ENCODE peak calls at places on chromosomes 1 and 21, in ten cellular contexts. One of them, this sample, is unnamed.

GRCh38 chr1:24996983-24997893 is 67.2 kb upstream of the RUNX3 start:
- DNase-seq in NCI-H1105 treated with DMSO at 0.1 percent for 48 hours: no peak
- DNase-seq in cardiac fibroblast: no peak
- DNase-seq in nephron progenitor cell: no peak
- DNase-seq in Jurkat, Clone E6-1: peak; percentile 98
- DNase-seq in NCI-H69: no peak
- DNase-seq in EH: no peak
- DNase-seq in ELF-1: no peak
- DNase-seq in iris pigment epithelial cell: no peak
- DNase-seq in stimulated activated CD8-positive, alpha-beta memory T cell treated with anti-CD3 and anti-CD28 coated beads, Interleukin-2, amount 100 ng/mL, for 1 hour: peak; percentile 32
- DNase-seq in this sample: no peak

GRCh38 chr1:112509660-112510178 is 954 bp downstream of the WNT2B start:
- DNase-seq in NCI-H1105 treated with DMSO at 0.1 percent for 48 hours: no peak
- DNase-seq in cardiac fibroblast: no peak
- DNase-seq in nephron progenitor cell: no peak
- DNase-seq in Jurkat, Clone E6-1: no peak
- DNase-seq in NCI-H69: no peak
- DNase-seq in EH: no peak
- DNase-seq in ELF-1: no peak
- DNase-seq in iris pigment epithelial cell: no peak
- DNase-seq in stimulated activated CD8-positive, alpha-beta memory T cell treated with anti-CD3 and anti-CD28 coated beads, Interleukin-2, amount 100 ng/mL, for 1 hour: no peak
- DNase-seq in this sample: no peak

GRCh38 chr1:6509603-6510291 is 18.3 kb upstream of the PLEKHG5 start:
- DNase-seq in NCI-H1105 treated with DMSO at 0.1 percent for 48 hours: no peak
- DNase-seq in cardiac fibroblast: no peak
- DNase-seq in nephron progenitor cell: no peak
- DNase-seq in Jurkat, Clone E6-1: no peak
- DNase-seq in NCI-H69: no peak
- DNase-seq in EH: no peak
- DNase-seq in ELF-1: no peak
- DNase-seq in iris pigment epithelial cell: no peak
- DNase-seq in stimulated activated CD8-positive, alpha-beta memory T cell treated with anti-CD3 and anti-CD28 coated beads, Interleukin-2, amount 100 ng/mL, for 1 hour: no peak
- DNase-seq in this sample: no peak

GRCh38 chr1:213995603-213996002 is 7.8 kb downstream of the PROX1 start:
- DNase-seq in NCI-H1105 treated with DMSO at 0.1 percent for 48 hours: no peak
- DNase-seq in cardiac fibroblast: no peak
- DNase-seq in nephron progenitor cell: no peak
- DNase-seq in Jurkat, Clone E6-1: no peak
- DNase-seq in NCI-H69: no peak
- DNase-seq in EH: no peak
- DNase-seq in ELF-1: no peak
- DNase-seq in iris pigment epithelial cell: no peak
- DNase-seq in stimulated activated CD8-positive, alpha-beta memory T cell treated with anti-CD3 and anti-CD28 coated beads, Interleukin-2, amount 100 ng/mL, for 1 hour: no peak
- DNase-seq in this sample: no peak

GRCh38 chr1:44076093-44076492 is 42.5 kb upstream of the KLF17 start:
- DNase-seq in NCI-H1105 treated with DMSO at 0.1 percent for 48 hours: no peak
- DNase-seq in cardiac fibroblast: peak; percentile 41
- DNase-seq in nephron progenitor cell: no peak
- DNase-seq in Jurkat, Clone E6-1: no peak
- DNase-seq in NCI-H69: peak; percentile 69
- DNase-seq in EH: no peak
- DNase-seq in ELF-1: no peak
- DNase-seq in iris pigment epithelial cell: no peak
- DNase-seq in stimulated activated CD8-positive, alpha-beta memory T cell treated with anti-CD3 and anti-CD28 coated beads, Interleukin-2, amount 100 ng/mL, for 1 hour: no peak
- DNase-seq in this sample: no peak

GRCh38 chr1:214494706-214495105 is 56.7 kb downstream of the PTPN14 start:
- DNase-seq in NCI-H1105 treated with DMSO at 0.1 percent for 48 hours: no peak
- DNase-seq in cardiac fibroblast: peak; percentile 35
- DNase-seq in nephron progenitor cell: no peak
- DNase-seq in Jurkat, Clone E6-1: no peak
- DNase-seq in NCI-H69: no peak
- DNase-seq in EH: peak; percentile 54
- DNase-seq in ELF-1: no peak
- DNase-seq in iris pigment epithelial cell: peak; percentile 55
- DNase-seq in stimulated activated CD8-positive, alpha-beta memory T cell treated with anti-CD3 and anti-CD28 coated beads, Interleukin-2, amount 100 ng/mL, for 1 hour: no peak
- DNase-seq in this sample: peak; percentile 88

GRCh38 chr1:54863267-54863665 is 23.7 kb downstream of the DHCR24 start:
- DNase-seq in NCI-H1105 treated with DMSO at 0.1 percent for 48 hours: no peak
- DNase-seq in cardiac fibroblast: no peak
- DNase-seq in nephron progenitor cell: no peak
- DNase-seq in Jurkat, Clone E6-1: no peak
- DNase-seq in NCI-H69: no peak
- DNase-seq in EH: no peak
- DNase-seq in ELF-1: no peak
- DNase-seq in iris pigment epithelial cell: no peak
- DNase-seq in stimulated activated CD8-positive, alpha-beta memory T cell treated with anti-CD3 and anti-CD28 coated beads, Interleukin-2, amount 100 ng/mL, for 1 hour: no peak
- DNase-seq in this sample: no peak

GRCh38 chr1:161038523-161039153 is at the start of gene TSTD1:
- DNase-seq in NCI-H1105 treated with DMSO at 0.1 percent for 48 hours: peak; percentile 83
- DNase-seq in cardiac fibroblast: no peak
- DNase-seq in nephron progenitor cell: peak; percentile 72
- DNase-seq in Jurkat, Clone E6-1: peak; percentile 70
- DNase-seq in NCI-H69: peak; percentile 87
- DNase-seq in EH: no peak
- DNase-seq in ELF-1: peak; percentile 84
- DNase-seq in iris pigment epithelial cell: peak; percentile 43
- DNase-seq in stimulated activated CD8-positive, alpha-beta memory T cell treated with anti-CD3 and anti-CD28 coated beads, Interleukin-2, amount 100 ng/mL, for 1 hour: peak; percentile 73
- DNase-seq in this sample: peak; percentile 86

GRCh38 chr1:205680073-205680851 is at the start of gene SLC45A3:
- DNase-seq in NCI-H1105 treated with DMSO at 0.1 percent for 48 hours: peak; percentile 56
- DNase-seq in cardiac fibroblast: peak; percentile 18
- DNase-seq in nephron progenitor cell: peak; percentile 78
- DNase-seq in Jurkat, Clone E6-1: peak; percentile 44
- DNase-seq in NCI-H69: peak; percentile 90
- DNase-seq in EH: peak; percentile 19
- DNase-seq in ELF-1: no peak
- DNase-seq in iris pigment epithelial cell: no peak
- DNase-seq in stimulated activated CD8-positive, alpha-beta memory T cell treated with anti-CD3 and anti-CD28 coated beads, Interleukin-2, amount 100 ng/mL, for 1 hour: peak; percentile 16
- DNase-seq in this sample: no peak

GRCh38 chr1:162662013-162662412 is 29.7 kb downstream of the DDR2 start:
- DNase-seq in NCI-H1105 treated with DMSO at 0.1 percent for 48 hours: no peak
- DNase-seq in cardiac fibroblast: no peak
- DNase-seq in nephron progenitor cell: no peak
- DNase-seq in Jurkat, Clone E6-1: no peak
- DNase-seq in NCI-H69: no peak
- DNase-seq in EH: no peak
- DNase-seq in ELF-1: no peak
- DNase-seq in iris pigment epithelial cell: no peak
- DNase-seq in stimulated activated CD8-positive, alpha-beta memory T cell treated with anti-CD3 and anti-CD28 coated beads, Interleukin-2, amount 100 ng/mL, for 1 hour: no peak
- DNase-seq in this sample: no peak

GRCh38 chr21:41970751-41971653 is 17.2 kb upstream of the C2CD2 start:
- DNase-seq in NCI-H1105 treated with DMSO at 0.1 percent for 48 hours: no peak
- DNase-seq in cardiac fibroblast: no peak
- DNase-seq in nephron progenitor cell: no peak
- DNase-seq in Jurkat, Clone E6-1: no peak
- DNase-seq in NCI-H69: no peak
- DNase-seq in EH: no peak
- DNase-seq in ELF-1: no peak
- DNase-seq in iris pigment epithelial cell: no peak
- DNase-seq in stimulated activated CD8-positive, alpha-beta memory T cell treated with anti-CD3 and anti-CD28 coated beads, Interleukin-2, amount 100 ng/mL, for 1 hour: no peak
- DNase-seq in this sample: no peak

GRCh38 chr1:242477944-242478343 is 46.6 kb downstream of the PLD5 start:
- DNase-seq in NCI-H1105 treated with DMSO at 0.1 percent for 48 hours: peak; percentile 65
- DNase-seq in cardiac fibroblast: no peak
- DNase-seq in nephron progenitor cell: no peak
- DNase-seq in Jurkat, Clone E6-1: no peak
- DNase-seq in NCI-H69: peak; percentile 79
- DNase-seq in EH: no peak
- DNase-seq in ELF-1: no peak
- DNase-seq in iris pigment epithelial cell: no peak
- DNase-seq in stimulated activated CD8-positive, alpha-beta memory T cell treated with anti-CD3 and anti-CD28 coated beads, Interleukin-2, amount 100 ng/mL, for 1 hour: no peak
- DNase-seq in this sample: no peak

GRCh38 chr1:236997361-236997760 is 6.9 kb downstream of the MT1HL1 start:
- DNase-seq in NCI-H1105 treated with DMSO at 0.1 percent for 48 hours: no peak
- DNase-seq in cardiac fibroblast: no peak
- DNase-seq in nephron progenitor cell: no peak
- DNase-seq in Jurkat, Clone E6-1: no peak
- DNase-seq in NCI-H69: no peak
- DNase-seq in EH: no peak
- DNase-seq in ELF-1: no peak
- DNase-seq in iris pigment epithelial cell: no peak
- DNase-seq in stimulated activated CD8-positive, alpha-beta memory T cell treated with anti-CD3 and anti-CD28 coated beads, Interleukin-2, amount 100 ng/mL, for 1 hour: no peak
- DNase-seq in this sample: no peak

This sample was measured in mesendoderm.